ENCODE peak calls at places on chromosomes 11 and 22, in eight cellular contexts. A is H9, I is PC-3, G is fibroblast of lung, T is trophoblast cell, N is adipocyte, B is H1, Q is kidney. K is an unnamed sample.

GRCh38 chr11:96000064-96000463 is 76.2 kb upstream of the MTMR2 start:
- DNase-seq in I (peak; percentile 32), T (no peak), G (peak; percentile 66), B (no peak), Q (no peak), N (no peak), A (no peak), K (peak; percentile 13)

GRCh38 chr11:76664578-76665061 is 5.9 kb downstream of the LRRC32 start:
- DNase-seq in G (no peak), T (peak; percentile 84), B (no peak), N (no peak), I (no peak), Q (peak; percentile 73), A (peak; percentile 25), K (peak; percentile 69)

GRCh38 chr11:1116666-1117390 is 40.9 kb upstream of the MUC5AC start:
- DNase-seq in I (no peak), T (no peak), G (no peak), A (no peak), N (no peak), Q (peak; percentile 59), B (no peak), K (no peak)

GRCh38 chr11:79894111-79894510 is 453.3 kb upstream of the TENM4 start:
- DNase-seq in G (no peak), T (no peak), A (no peak), N (no peak), Q (no peak), I (no peak), B (no peak), K (no peak)

GRCh38 chr22:20430101-20430640 is 7.5 kb downstream of the SCARF2 start:
- DNase-seq in N (no peak), Q (peak; percentile 60), G (no peak), A (peak; percentile 29), T (no peak), B (no peak), I (no peak), K (no peak)

GRCh38 chr11:102912482-102912830 is 37.7 kb upstream of the MMP12 start:
- DNase-seq in N (no peak), T (no peak), Q (no peak), I (peak; percentile 63), B (no peak), A (no peak), G (no peak), K (no peak)

GRCh38 chr22:31977141-31977781 is 32.9 kb downstream of the YWHAH start:
- DNase-seq in T (peak; percentile 66), N (peak; percentile 80), I (peak; percentile 80), Q (peak; percentile 80), B (peak; percentile 72), G (peak; percentile 67), A (peak; percentile 90), K (peak; percentile 48)

GRCh38 chr22:21651521-21652009 is 9.5 kb downstream of the SDF2L1 start:
- DNase-seq in Q (no peak), N (no peak), B (no peak), I (peak; percentile 9), A (peak; percentile 51), G (no peak), T (no peak), K (no peak)

GRCh38 chr11:1206391-1207271 is 16.2 kb upstream of the MUC5B start:
- DNase-seq in A (peak; percentile 25), B (no peak), N (no peak), G (no peak), T (no peak), I (no peak), Q (peak; percentile 73), K (no peak)

GRCh38 chr11:111635706-111636045 is 33.4 kb downstream of the SIK2 start:
- DNase-seq in A (no peak), G (peak; percentile 87), N (peak; percentile 71), I (no peak), B (no peak), Q (no peak), T (no peak), K (no peak)

GRCh38 chr11:82996966-82997606 is 74.6 kb downstream of the RAB30 start:
- DNase-seq in T (peak; percentile 54), N (no peak), Q (no peak), A (no peak), I (peak; percentile 83), G (no peak), B (no peak), K (peak; percentile 39)

GRCh38 chr22:43213066-43213465 is 26.1 kb upstream of the TTLL12 start:
- DNase-seq in G (no peak), B (no peak), T (no peak), Q (peak; percentile 50), I (no peak), A (peak; percentile 71), N (peak; percentile 19), K (no peak)

GRCh38 chr11:64794526-64794925 is 8.5 kb downstream of the MAP4K2 start:
- DNase-seq in B (no peak), N (no peak), T (no peak), Q (peak; percentile 31), G (no peak), A (no peak), I (no peak), K (no peak)

GRCh38 chr11:105432241-105432995 is 177.5 kb upstream of the GRIA4 start:
- DNase-seq in A (no peak), I (no peak), N (no peak), Q (no peak), G (no peak), T (no peak), B (no peak), K (peak; percentile 78)

GRCh38 chr22:35479359-35479758 is 61.3 kb upstream of the RASD2 start:
- DNase-seq in T (no peak), G (no peak), B (no peak), N (no peak), Q (no peak), A (peak; percentile 20), I (no peak), K (no peak)

GRCh38 chr11:8671651-8672062 is 10.8 kb downstream of the TRIM66 start:
- DNase-seq in B (no peak), I (no peak), T (no peak), Q (no peak), A (peak; percentile 50), N (no peak), G (peak; percentile 80), K (no peak)

GRCh38 chr11:46456269-46456668 is 64.7 kb upstream of the CHRM4 start:
- DNase-seq in B (no peak), I (no peak), G (no peak), A (no peak), T (no peak), Q (no peak), N (no peak), K (no peak)

GRCh38 chr11:46457659-46458058 is 66.1 kb upstream of the CHRM4 start:
- DNase-seq in T (no peak), N (no peak), A (no peak), B (no peak), Q (no peak), I (no peak), G (peak; percentile 19), K (no peak)

GRCh38 chr11:46458491-46458890 is 66.9 kb upstream of the CHRM4 start:
- DNase-seq in G (no peak), A (no peak), B (no peak), Q (no peak), N (no peak), I (no peak), T (no peak), K (no peak)

GRCh38 chr11:46455816-46456215 is 64.2 kb upstream of the CHRM4 start:
- DNase-seq in Q (no peak), B (no peak), I (no peak), T (no peak), G (no peak), A (no peak), N (no peak), K (no peak)

DNA sequence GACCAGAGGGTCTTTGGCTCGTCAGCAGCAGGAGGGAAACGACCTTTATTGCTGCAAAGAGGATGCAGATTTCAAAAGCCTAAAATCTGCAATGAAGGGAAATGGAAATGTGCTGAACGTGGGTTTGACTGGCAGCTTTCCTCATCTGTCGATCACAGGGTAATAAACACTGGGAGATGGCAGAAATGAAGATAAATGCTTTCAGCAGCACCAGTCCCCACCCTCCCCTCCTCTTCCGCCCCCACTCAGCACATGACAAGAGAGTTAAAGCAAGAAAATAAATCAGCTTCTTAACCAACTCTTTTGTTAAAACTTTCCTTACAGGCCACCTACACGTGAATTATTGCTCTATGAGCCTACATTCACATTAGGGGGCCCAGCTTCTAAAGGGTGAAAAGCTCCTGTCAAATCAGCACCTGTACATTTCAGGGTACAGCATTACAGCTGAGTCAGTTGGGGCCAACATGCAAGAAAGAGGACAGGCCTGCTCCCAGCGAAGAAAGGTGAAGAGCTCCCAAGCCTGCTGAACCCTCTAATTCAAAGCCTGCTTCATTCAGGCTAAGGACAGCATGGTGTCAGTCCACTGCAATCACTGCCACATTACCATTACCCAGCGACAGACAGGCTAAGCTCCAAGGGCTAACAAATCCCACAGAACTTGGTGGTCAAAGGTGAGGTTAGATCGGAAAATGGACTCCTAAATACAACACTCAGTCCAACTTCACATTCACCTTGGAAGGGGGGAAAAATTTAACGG is 65.3 kb upstream of the CHRM4 start:
- DNase-seq in T (no peak), Q (no peak), A (no peak), N (no peak), G (no peak), B (no peak), I (no peak), K (no peak)
- H3K9ac ChIP-seq in T (no peak overlapping the region), Q (no peak overlapping the region), A (no peak overlapping the region), N (no peak overlapping the region), G (no peak overlapping the region), B (no peak overlapping the region), I (no peak overlapping the region), K (no peak overlapping the region)

GRCh38 chr11:58923300-58923788 is 15.9 kb upstream of the GLYATL1 start:
- DNase-seq in I (peak; percentile 84), A (peak; percentile 78), N (peak; percentile 57), Q (no peak), G (peak; percentile 37), T (no peak), B (no peak), K (no peak)
- H3K9ac ChIP-seq in I (no peak overlapping the region), A (no peak overlapping the region), N (no peak overlapping the region), Q (no peak overlapping the region), G (no peak overlapping the region), T (no peak overlapping the region), B (no peak overlapping the region), K (no peak overlapping the region)

GRCh38 chr11:119185916-119186634 is 800 bp downstream of the NHERF4 start:
- DNase-seq in T (no peak), N (no peak), G (no peak), I (no peak), A (no peak), B (no peak), Q (peak; percentile 55), K (no peak)
- H3K9ac ChIP-seq in T (no peak overlapping the region), N (no peak overlapping the region), G (no peak overlapping the region), I (no peak overlapping the region), A (no peak overlapping the region), B (no peak overlapping the region), Q (peak overlapping the region; percentile 55), K (no peak overlapping the region)

DNA sequence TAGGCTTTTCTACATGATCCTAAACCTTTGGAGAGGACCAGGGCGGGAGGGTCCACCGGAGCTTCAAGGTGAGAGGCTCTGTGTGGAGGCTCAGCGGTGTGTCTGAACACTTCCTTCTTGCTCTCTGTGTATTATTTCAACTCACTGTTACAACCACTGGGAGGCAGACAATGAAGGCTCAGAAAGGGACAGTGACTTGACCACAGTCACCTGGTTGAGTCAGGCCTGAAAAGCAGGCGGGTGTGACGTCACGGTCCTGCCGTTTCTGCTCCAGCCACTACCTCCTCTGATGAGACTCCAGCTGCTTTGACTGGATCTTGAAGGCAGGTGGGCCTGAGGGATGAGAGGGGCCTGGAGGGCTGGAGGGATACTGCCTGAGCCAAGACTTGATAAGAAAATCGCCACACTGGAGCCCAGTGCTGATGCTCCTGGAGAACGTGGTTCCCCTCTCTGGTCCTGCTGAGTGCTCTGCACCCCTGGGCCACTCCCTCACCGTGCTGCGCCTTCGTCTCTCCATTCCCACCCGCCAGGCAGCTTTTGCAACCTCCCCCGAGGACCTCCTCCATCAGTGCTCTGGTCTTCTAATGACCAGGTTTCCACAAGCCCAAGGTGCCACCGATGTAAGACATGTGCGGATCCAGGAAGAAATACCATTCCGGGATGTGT is 27.9 kb downstream of the KCNC1 start:
- DNase-seq in T (peak; percentile 66), N (no peak), Q (no peak), B (no peak), I (peak; percentile 32), A (no peak), G (no peak), K (no peak)
- H3K9ac ChIP-seq in T (no peak overlapping the region), N (no peak overlapping the region), Q (no peak overlapping the region), B (no peak overlapping the region), I (no peak overlapping the region), A (no peak overlapping the region), G (no peak overlapping the region), K (no peak overlapping the region)

K was measured in endothelial cell of umbilical vein.